ENCODE peak calls at places on chromosomes 4 and X, in six cellular contexts. M is amygdala; F is stimulated activated CD8-positive, alpha-beta memory T cell treated with anti-CD3 and anti-CD28 coated beads, Interleukin-15, amount 100 ng/mL, for 24 hours; J is immature natural killer cell; L is RPMI8226; C is RKO. R is an unnamed sample.

GRCh38 chr4:140112576-140112975 is 41.4 kb downstream of the MAML3 start:
- DNase-seq in M (no peak), F (no peak), J (no peak), L (no peak), C (no peak), R (no peak)

GRCh38 chr4:110196871-110197420 is 1.5 kb downstream of the ELOVL6 start:
- DNase-seq in M (peak), F (no peak), J (peak), L (peak), C (peak), R (no peak)

GRCh38 chr4:6755088-6755753 is 27.3 kb upstream of the KIAA0232 start:
- DNase-seq in M (no peak), F (no peak), J (no peak), L (no peak), C (no peak), R (no peak)

GRCh38 chr4:3476936-3477749 is 14.0 kb downstream of the DOK7 start:
- DNase-seq in M (no peak), F (no peak), J (no peak), L (no peak), C (no peak), R (no peak)

GRCh38 chr4:52963976-52964375 is 101.9 kb downstream of the RASL11B start:
- DNase-seq in M (peak), F (no peak), J (no peak), L (no peak), C (no peak), R (no peak)

GRCh38 chrX:72536542-72536941 is 36.1 kb downstream of the HDAC8 start:
- DNase-seq in M (no peak), F (no peak), J (no peak), L (no peak), C (no peak), R (no peak)

GRCh38 chr4:189143255-189143654 is 797.4 kb upstream of the FRG1 start:
- DNase-seq in M (no peak), F (no peak), J (no peak), L (no peak), C (no peak), R (no peak)

GRCh38 chr4:2667428-2667827 is 88.7 kb downstream of the TNIP2 start:
- DNase-seq in M (no peak), F (no peak), J (no peak), L (no peak), C (no peak), R (peak)

GRCh38 chr4:87009095-87009648 is 74.4 kb downstream of the AFF1 start:
- DNase-seq in M (no peak), F (no peak), J (no peak), L (peak), C (peak), R (no peak)

GRCh38 chr4:2339458-2340271 is 77.8 kb upstream of the MXD4 start:
- DNase-seq in M (no peak), F (no peak), J (no peak), L (no peak), C (no peak), R (no peak)

GRCh38 chr4:47839259-47839658 is 1.4 kb upstream of the CORIN start:
- DNase-seq in M (peak), F (no peak), J (no peak), L (peak), C (peak), R (peak)

GRCh38 chr4:77355731-77356130 is 198.7 kb downstream of the CCNG2 start:
- DNase-seq in M (no peak), F (no peak), J (no peak), L (no peak), C (no peak), R (no peak)

GRCh38 chr4:157012781-157013180 is 41.2 kb upstream of the PDGFC start:
- DNase-seq in M (no peak), F (no peak), J (no peak), L (no peak), C (no peak), R (no peak)

GRCh38 chrX:120308959-120309872 is 2.0 kb downstream of the TMEM255A start:
- DNase-seq in M (peak), F (peak), J (peak), L (peak), C (no peak), R (peak)

GRCh38 chr4:6271701-6272465 is 2.2 kb downstream of the WFS1 start:
- DNase-seq in M (no peak), F (no peak), J (no peak), L (no peak), C (no peak), R (no peak)

GRCh38 chr4:41455215-41455614 is 82.7 kb upstream of the LIMCH1 start:
- DNase-seq in M (no peak), F (no peak), J (no peak), L (no peak), C (no peak), R (no peak)

GRCh38 chrX:12999422-12999821 is 24.5 kb downstream of the TMSB4X start:
- DNase-seq in M (no peak), F (no peak), J (peak), L (peak), C (no peak), R (no peak)

GRCh38 chrX:141405878-141406492 is 163.7 kb upstream of the SPANXC start:
- DNase-seq in M (no peak), F (no peak), J (no peak), L (no peak), C (peak), R (peak)

GRCh38 chr4:89657931-89658700 is 178.8 kb downstream of the SNCA start:
- DNase-seq in M (no peak), F (no peak), J (no peak), L (no peak), C (peak), R (peak)

GRCh38 chr4:10163296-10163695 is 46.7 kb upstream of the WDR1 start:
- DNase-seq in M (no peak), F (no peak), J (no peak), L (no peak), C (no peak), R (no peak)

GRCh38 chr4:1412376-1413220 is 6.4 kb upstream of the NKX1-1 start:
- DNase-seq in M (no peak), F (no peak), J (no peak), L (no peak), C (no peak), R (no peak)

GRCh38 chrX:109926118-109926517 is 76.8 kb upstream of the TMEM164 start:
- DNase-seq in M (no peak), F (no peak), J (no peak), L (no peak), C (no peak), R (no peak)

GRCh38 chr4:140893939-140894338 is 137.8 kb upstream of the TBC1D9 start:
- DNase-seq in M (no peak), F (no peak), J (no peak), L (no peak), C (no peak), R (no peak)

GRCh38 chr4:156663663-156664062 is 307.9 kb downstream of the PDGFC start:
- DNase-seq in M (no peak), F (no peak), J (no peak), L (no peak), C (no peak), R (no peak)

GRCh38 chr4:110898290-110898689 is 275.4 kb upstream of the PITX2 start:
- DNase-seq in M (no peak), F (no peak), J (no peak), L (no peak), C (no peak), R (peak)

GRCh38 chrX:153741446-153741845 is 16.8 kb downstream of the ABCD1 start:
- DNase-seq in M (no peak), F (no peak), J (no peak), L (no peak), C (no peak), R (no peak)

GRCh38 chr4:1345905-1346780 is 865 bp upstream of the UVSSA start:
- DNase-seq in M (peak), F (peak), J (peak), L (peak), C (peak), R (peak)

GRCh38 chr4:122798101-122798500 is 28.5 kb upstream of the FGF2 start:
- DNase-seq in M (peak), F (no peak), J (no peak), L (peak), C (no peak), R (peak)

R was measured in ACHN.